ENCODE peak calls at places on chromosomes 11 and 22, in four cellular contexts. F is body of pancreas, I is HCT116, P is HL-60. Q is an unnamed sample.

GRCh38 chr11:94525933-94526332 is 13.7 kb downstream of the C11orf97 start:
- DNase-seq in F (peak), I (no peak), P (no peak), Q (no peak)

GRCh38 chr11:74534216-74534615 is 40.7 kb upstream of the LIPT2 start:
- DNase-seq in F (no peak), I (no peak), P (no peak), Q (no peak)

GRCh38 chr11:91248199-91248807 is 976.3 kb upstream of the FAT3 start:
- DNase-seq in F (no peak), I (peak), P (no peak), Q (no peak)

GRCh38 chr11:121412000-121412587 is 40.0 kb upstream of the SORL1 start:
- DNase-seq in F (no peak), I (no peak), P (no peak), Q (no peak)

GRCh38 chr11:92225563-92226308 is 1.1 kb downstream of the FAT3 start:
- DNase-seq in F (no peak), I (no peak), P (no peak), Q (no peak)

GRCh38 chr11:69483696-69484426 is 2.4 kb downstream of the LINC01488 start:
- DNase-seq in F (no peak), I (no peak), P (no peak), Q (no peak)

GRCh38 chr22:46356496-46357185 is 21.1 kb downstream of the TRMU start:
- DNase-seq in F (no peak), I (no peak), P (no peak), Q (no peak)

GRCh38 chr11:446886-447285 is 3.2 kb upstream of the PTDSS2 start:
- DNase-seq in F (no peak), I (no peak), P (no peak), Q (no peak)

GRCh38 chr22:40855960-40856512 is 403 bp downstream of the ST13 start:
- DNase-seq in F (peak), I (no peak), P (peak), Q (no peak)

GRCh38 chr22:40857309-40857851 is 432 bp downstream of the XPNPEP3 start:
- DNase-seq in F (no peak), I (no peak), P (no peak), Q (no peak)

GRCh38 chr22:40853961-40854360 is 2.5 kb downstream of the ST13 start:
- DNase-seq in F (no peak), I (no peak), P (no peak), Q (no peak)

GRCh38 chr22:40855104-40855959 is 1.1 kb downstream of the ST13 start:
- DNase-seq in F (no peak), I (no peak), P (peak), Q (no peak)

DNA sequence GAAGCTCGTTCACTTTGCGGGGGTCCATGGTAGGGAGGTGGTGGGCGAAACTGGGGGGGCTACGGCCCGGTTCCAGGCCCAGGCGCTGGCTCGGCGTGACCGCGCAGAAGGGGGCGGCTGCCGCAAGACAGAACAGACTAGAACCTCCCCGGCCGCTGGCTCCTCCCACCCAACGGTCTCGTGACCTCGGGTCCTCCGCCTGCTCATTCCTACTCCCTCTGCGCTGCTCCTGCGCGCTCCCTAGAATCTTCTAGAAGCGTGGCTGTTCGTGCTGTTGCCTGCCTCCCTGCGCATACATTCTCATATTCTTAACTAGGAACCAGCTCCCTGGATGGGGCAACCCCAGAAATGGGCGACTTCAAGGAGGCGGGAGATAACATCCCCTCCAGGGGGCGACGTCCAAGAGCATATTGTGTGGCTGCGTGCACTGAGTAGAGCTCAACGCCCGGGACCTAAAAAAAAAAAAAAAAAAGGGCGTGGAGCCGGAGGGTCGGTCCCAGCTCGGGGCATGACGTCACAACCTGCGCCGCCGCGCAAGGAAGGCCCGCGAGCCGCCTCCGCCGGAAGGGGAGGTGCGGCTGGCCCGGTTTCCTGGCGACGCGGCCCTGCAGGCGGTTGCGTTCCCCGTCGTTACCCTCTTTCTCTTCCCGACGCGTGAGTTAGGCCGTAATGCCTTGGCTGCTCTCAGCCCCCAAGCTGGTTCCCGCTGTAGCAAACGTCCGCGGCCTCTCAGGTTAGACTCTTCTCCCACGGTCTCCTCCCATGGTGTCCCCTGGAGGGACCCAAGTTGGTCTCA is at the start of the genes ST13 and XPNPEP3:
- DNase-seq in F (peak), I (peak), P (peak), Q (peak)
- TF ChIP-seq CTCF in F (no peak), I (peak), P (no peak), Q (peak)

GRCh38 chr11:17477084-17477333 is 364 bp upstream of the ABCC8 start:
- DNase-seq in F (no peak), I (no peak), P (no peak), Q (no peak)

GRCh38 chr11:17476317-17477083 is at the start of gene ABCC8:
- DNase-seq in F (no peak), I (no peak), P (no peak), Q (no peak)

GRCh38 chr11:17478064-17478463 is 1.4 kb upstream of the ABCC8 start:
- DNase-seq in F (no peak), I (no peak), P (no peak), Q (no peak)

GRCh38 chr11:17477361-17477760 is 716 bp upstream of the ABCC8 start:
- DNase-seq in F (no peak), I (no peak), P (no peak), Q (no peak)

DNA sequence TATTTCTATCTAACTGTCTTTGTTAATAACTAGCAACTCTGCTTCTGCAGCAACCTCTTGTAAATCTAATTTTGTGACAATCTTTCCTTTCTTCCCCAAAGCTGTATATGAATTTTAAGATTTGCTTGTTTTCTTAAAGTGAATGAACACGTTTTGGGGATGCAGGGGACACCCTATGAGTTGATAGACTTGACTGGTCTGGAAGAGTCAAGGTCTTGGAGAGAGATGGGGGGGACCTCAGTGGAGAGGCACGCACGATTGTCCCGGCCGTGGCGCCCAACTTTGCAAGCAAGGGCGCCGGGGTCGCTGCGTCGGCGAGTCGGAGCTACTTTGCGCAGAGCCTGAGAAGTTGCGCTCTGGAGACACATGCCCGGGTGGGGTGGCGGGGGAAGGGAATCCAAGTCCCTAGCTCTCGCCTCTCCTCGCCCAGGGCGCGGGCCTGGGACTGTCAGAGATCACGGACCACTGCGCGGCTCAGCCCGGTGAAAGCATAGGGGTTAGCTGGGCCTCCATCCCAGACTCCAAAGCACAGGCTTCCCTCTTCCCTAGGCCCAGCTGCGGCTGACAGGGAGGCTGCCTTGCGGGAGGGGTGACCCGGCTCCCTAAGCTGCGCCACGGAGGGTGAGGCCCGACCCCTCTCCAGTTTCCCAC is 854 bp downstream of the ABCC8 start:
- DNase-seq in F (no peak), I (no peak), P (no peak), Q (no peak)
- H3K4me3 ChIP-seq in F (no peak), I (no peak), P (no peak), Q (peak)

DNA sequence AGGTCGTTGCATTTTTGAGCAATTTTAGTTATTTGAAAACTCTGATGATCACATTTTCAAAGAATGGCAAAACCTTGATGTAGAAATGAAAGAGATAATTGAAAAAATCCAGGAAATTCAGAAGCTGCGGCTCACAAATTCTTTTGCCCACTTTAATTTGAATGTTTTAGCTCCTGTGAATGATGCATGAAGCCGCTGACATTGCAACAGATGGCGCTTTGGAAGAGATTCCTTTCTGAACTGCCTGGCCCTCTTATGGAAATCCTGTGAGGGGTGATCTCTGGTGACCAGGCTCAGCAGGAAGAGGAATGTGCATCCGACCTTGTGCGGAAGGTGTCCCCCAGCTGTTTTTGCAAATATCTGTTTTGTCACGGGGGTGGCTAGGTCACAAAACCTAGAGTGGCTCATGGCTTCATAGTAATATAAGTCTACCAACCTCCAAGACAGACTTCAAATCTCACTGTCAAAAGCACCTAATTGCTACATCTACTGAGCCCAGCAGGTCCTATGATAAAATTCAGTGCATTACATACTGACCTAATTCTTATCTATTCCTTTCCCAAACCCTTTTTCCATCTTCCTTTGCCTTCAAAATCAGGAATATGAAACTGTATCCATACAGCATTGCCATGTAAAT is 412.8 kb downstream of the ETS1 start:
- DNase-seq in F (no peak), I (no peak), P (no peak), Q (no peak)
- TF ChIP-seq CTCF in F (no peak), I (no peak), P (no peak), Q (no peak)

DNA sequence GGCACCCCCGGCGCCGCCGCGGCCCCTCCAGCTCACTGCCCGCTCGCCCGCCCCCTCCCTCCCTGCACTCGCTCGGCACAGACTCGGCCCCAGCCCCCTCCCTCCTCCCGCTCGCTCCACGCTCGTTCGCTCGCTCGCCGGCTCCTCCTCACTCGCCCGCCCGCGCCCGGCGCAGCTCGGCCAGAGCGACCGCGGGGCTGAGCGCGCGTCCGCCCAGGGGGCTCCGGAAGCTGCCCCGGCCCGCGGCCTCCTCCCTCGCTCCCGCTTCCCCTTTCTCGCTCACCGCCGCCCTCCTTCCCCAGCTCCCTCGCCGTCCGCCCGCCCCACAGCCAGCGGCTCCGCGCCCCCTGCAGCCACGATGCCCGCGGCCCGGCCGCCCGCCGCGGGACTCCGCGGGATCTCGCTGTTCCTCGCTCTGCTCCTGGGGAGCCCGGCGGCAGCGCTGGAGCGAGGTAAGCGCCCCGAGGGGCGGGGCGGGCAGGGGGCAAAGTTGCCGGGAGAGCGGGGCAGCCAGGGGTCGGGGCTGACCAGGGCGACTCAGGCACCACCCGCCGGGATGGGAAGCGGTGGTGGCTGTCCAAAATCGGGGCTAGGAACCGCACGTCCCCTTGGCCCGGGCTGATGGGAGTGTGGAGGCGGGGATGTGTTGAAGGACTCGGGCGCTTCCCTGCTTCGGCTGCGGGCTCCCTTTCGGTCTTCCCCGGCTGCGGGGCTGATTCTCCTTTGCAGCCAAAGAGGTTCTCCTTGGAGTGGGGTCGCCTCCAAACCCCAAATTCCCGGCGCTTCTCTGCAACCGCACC is at the start of gene SEZ6L:
- DNase-seq in F (peak), I (no peak), P (peak), Q (no peak)
- H3K4me3 ChIP-seq in F (no peak), I (no peak), P (peak), Q (peak)

DNA sequence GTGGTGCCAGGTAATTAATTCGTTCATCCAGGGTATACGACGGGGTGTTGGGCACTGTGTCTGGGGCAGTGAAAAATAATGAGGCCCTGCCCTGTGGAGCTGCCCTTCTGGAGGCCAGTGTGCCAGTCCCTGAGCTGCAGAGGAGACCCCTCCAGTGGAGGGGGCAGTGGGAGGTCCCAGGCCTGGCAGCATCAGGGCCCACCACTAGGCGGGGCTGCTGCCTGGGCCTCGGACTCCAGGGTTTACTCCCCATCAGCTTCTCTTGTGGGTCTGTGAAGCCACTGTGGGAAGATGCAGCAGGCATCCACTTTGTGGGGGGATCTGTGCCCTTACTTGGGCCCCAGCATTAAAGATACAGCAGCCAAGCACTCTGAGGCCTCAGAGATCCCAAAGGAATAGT is 17.4 kb upstream of the TMPRSS6 start:
- DNase-seq in F (no peak), I (no peak), P (no peak), Q (no peak)
- TF ChIP-seq CTCF in F (no peak), I (peak), P (peak), Q (peak)

GRCh38 chr11:31815743-31816466 is 4.8 kb upstream of the PAX6 start:
- DNase-seq in F (no peak), I (no peak), P (no peak), Q (no peak)

GRCh38 chr11:31816467-31817053 is 5.4 kb upstream of the PAX6 start:
- DNase-seq in F (no peak), I (no peak), P (no peak), Q (no peak)

GRCh38 chr11:31813242-31813960 is 2.3 kb upstream of the PAX6 start:
- DNase-seq in F (no peak), I (no peak), P (no peak), Q (no peak)

GRCh38 chr11:31812392-31813241 is 1.5 kb upstream of the PAX6 start:
- DNase-seq in F (no peak), I (no peak), P (no peak), Q (no peak)

GRCh38 chr11:31813961-31814868 is 3.1 kb upstream of the PAX6 start:
- DNase-seq in F (no peak), I (no peak), P (no peak), Q (no peak)
- H3K4me3 ChIP-seq in F (no peak), I (no peak), P (no peak), Q (peak)

GRCh38 chr11:63504933-63505586 is 824 bp upstream of the LGALS12 start:
- DNase-seq in F (peak), I (no peak), P (no peak), Q (no peak)

GRCh38 chr11:63510360-63511130 is 4.7 kb downstream of the LGALS12 start:
- DNase-seq in F (peak), I (no peak), P (no peak), Q (no peak)

GRCh38 chr11:63508745-63509144 is 2.9 kb downstream of the LGALS12 start:
- DNase-seq in F (no peak), I (no peak), P (no peak), Q (no peak)

GRCh38 chr11:63505857-63506528 is at the start of gene LGALS12:
- DNase-seq in F (no peak), I (no peak), P (peak), Q (no peak)

DNA sequence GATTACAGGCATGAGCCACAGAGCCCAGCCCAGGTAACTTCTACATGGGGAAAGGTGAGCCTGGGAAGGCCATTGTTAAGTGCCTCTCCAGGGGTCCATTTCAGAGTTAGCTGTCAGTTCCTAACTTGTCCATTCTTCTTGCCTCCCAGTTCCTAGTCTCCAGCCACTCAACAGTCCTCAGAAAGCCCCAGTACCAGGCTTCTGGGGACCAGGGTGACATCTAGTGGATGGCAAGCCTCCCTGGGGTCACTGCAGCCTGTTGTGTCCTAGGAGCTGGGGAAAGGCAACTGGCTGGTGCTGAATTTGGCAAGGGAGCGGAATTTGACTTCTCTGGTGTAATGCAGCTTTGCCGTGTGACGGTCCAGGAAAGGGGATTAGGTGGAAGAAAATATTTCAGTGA is 2.1 kb downstream of the LGALS12 start:
- DNase-seq in F (peak), I (peak), P (no peak), Q (no peak)
- TF ChIP-seq CTCF in F (peak), I (peak), P (peak), Q (no peak)

GRCh38 chr11:117816151-117816741 is 8.3 kb downstream of the FXYD2 start:
- DNase-seq in F (peak), I (no peak), P (no peak), Q (no peak)
- H3K4me3 ChIP-seq in F (no peak), I (no peak), P (no peak), Q (no peak)

GRCh38 chr11:90113541-90113940 is 20.9 kb upstream of the NAALAD2 start:
- DNase-seq in F (no peak), I (no peak), P (no peak), Q (no peak)
- TF ChIP-seq CTCF in F (peak), I (peak), P (no peak), Q (peak)